ENCODE peak calls at places on chromosomes 2 and 18, in four cellular contexts. S is GM06990, L is AG09309, D is GM23248. W is an unnamed sample.

GRCh38 chr2:127208313-127208712 is 11.8 kb downstream of the CYP27C1 start:
- DNase-seq in S (no peak), L (no peak), D (peak), W (no peak)

GRCh38 chr18:61551586-61551985 is 218.4 kb downstream of the CDH20 start:
- DNase-seq in S (no peak), L (peak), D (peak), W (peak)

GRCh38 chr2:197405582-197405981 is 29.2 kb downstream of the SF3B1 start:
- DNase-seq in S (no peak), L (no peak), D (no peak), W (no peak)

GRCh38 chr2:11697103-11697871 is 27.3 kb upstream of the NTSR2 start:
- DNase-seq in S (no peak), L (no peak), D (peak), W (no peak)

GRCh38 chr2:233912799-233913423 is 4.3 kb upstream of the TRPM8 start:
- DNase-seq in S (no peak), L (no peak), D (peak), W (peak)

GRCh38 chr2:233244818-233245217 is 6.7 kb upstream of the ATG16L1 start:
- DNase-seq in S (no peak), L (no peak), D (peak), W (no peak)

GRCh38 chr2:70957838-70958237 is 20.6 kb upstream of the ANKRD53 start:
- DNase-seq in S (no peak), L (no peak), D (no peak), W (no peak)

GRCh38 chr18:12305930-12306629 is 2.0 kb upstream of the TUBB6 start:
- DNase-seq in S (no peak), L (no peak), D (no peak), W (no peak)

GRCh38 chr18:74625157-74625556 is 27.5 kb downstream of the ZNF407 start:
- DNase-seq in S (no peak), L (no peak), D (peak), W (no peak)

GRCh38 chr2:100194951-100195350 is 52.6 kb upstream of the AFF3 start:
- DNase-seq in S (no peak), L (no peak), D (no peak), W (no peak)

GRCh38 chr2:16031055-16031847 is 90.9 kb downstream of the MYCN start:
- DNase-seq in S (no peak), L (no peak), D (no peak), W (no peak)

GRCh38 chr2:189848276-189848675 is 64.0 kb downstream of the PMS1 start:
- DNase-seq in S (no peak), L (no peak), D (peak), W (no peak)

GRCh38 chr2:209368924-209369323 is 54.9 kb upstream of the MAP2 start:
- DNase-seq in S (no peak), L (peak), D (peak), W (no peak)

GRCh38 chr18:68549257-68549871 is 165.5 kb downstream of the TMX3 start:
- DNase-seq in S (no peak), L (peak), D (peak), W (no peak)

GRCh38 chr2:108925735-108926134 is 63.3 kb downstream of the EDAR start:
- DNase-seq in S (no peak), L (no peak), D (no peak), W (no peak)

GRCh38 chr2:86648696-86649095 is 25.0 kb upstream of the RNF103 start:
- DNase-seq in S (no peak), L (no peak), D (no peak), W (no peak)

GRCh38 chr2:16121986-16122390 is 181.6 kb downstream of the MYCN start:
- DNase-seq in S (no peak), L (no peak), D (no peak), W (no peak)

GRCh38 chr2:112194480-112194879 is 56.3 kb downstream of the FBLN7 start:
- DNase-seq in S (no peak), L (no peak), D (no peak), W (no peak)

GRCh38 chr18:67260841-67261240 is 255.7 kb downstream of the DSEL start:
- DNase-seq in S (no peak), L (no peak), D (peak), W (no peak)

DNA sequence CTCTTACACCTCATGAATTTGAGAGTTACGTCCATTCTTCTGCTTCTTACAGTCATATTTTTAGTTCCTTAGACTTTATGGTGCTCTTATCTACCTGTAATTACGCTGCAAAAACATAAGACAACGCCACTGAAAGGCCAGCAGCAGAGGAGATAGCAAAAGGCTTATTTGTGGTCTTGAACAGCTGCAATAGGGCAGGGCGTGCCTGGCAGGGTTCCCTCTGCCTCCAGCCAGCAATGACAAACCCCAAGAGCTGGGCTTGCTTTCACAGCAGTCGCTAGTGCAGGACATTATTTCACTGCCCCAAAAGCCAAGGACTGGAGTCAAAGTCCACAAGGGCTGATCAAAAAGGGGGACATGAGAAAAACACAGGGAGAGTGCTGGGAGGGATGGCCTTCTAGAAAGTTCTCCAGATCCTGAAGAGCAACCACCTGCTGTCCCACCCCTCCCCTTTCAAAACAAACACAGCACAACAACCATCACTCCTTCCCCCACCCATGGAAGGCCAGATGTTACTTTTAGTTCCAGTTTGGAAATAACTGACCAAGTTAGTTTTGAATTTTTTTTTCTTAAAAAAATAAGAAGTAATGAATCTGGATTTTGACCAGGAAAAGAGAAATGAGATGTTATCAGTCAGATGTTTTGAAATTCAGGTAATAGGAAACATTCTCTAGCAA is 127.8 kb downstream of the RBMS1 start:
- DNase-seq in S (no peak), L (no peak), D (peak), W (no peak)
- H3K4me3 ChIP-seq in S (no peak), L (no peak), D (peak), W (no peak)

GRCh38 chr2:44170337-44170736 is 1.7 kb downstream of the PPM1B start:
- DNase-seq in S (no peak), L (peak), D (peak), W (no peak)

GRCh38 chr2:44168684-44169154 is at the start of gene PPM1B:
- DNase-seq in S (peak), L (no peak), D (no peak), W (no peak)

GRCh38 chr2:44171018-44171417 is 2.3 kb downstream of the PPM1B start:
- DNase-seq in S (no peak), L (peak), D (peak), W (no peak)

GRCh38 chr2:44169155-44169898 is 652 bp downstream of the PPM1B start:
- DNase-seq in S (peak), L (no peak), D (peak), W (peak)

GRCh38 chr2:44172576-44172975 is 3.9 kb downstream of the PPM1B start:
- DNase-seq in S (no peak), L (no peak), D (no peak), W (no peak)
- H3K4me3 ChIP-seq in S (no peak), L (no peak), D (no peak), W (no peak)

DNA sequence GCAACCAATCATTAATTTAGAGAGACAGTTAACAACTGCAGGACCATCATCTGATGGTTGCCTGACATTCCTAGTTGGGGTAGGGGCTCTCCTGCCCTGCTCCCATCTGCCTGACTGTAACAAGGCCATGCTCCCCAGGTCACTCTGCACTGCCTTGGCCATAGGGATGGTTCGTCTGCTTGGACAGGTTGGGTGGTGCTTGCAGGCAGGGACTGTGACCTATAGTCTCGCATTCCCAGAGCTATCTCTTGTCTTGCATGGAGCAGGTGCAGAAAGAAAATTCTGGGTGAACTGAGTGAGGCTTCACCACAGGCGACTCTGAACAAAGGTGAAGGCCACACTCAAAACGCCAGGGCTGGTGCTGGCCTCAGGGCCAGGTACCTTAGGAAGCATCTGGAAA is 64.7 kb downstream of the EMILIN2 start:
- DNase-seq in S (no peak), L (no peak), D (no peak), W (no peak)
- H3K4me3 ChIP-seq in S (no peak), L (no peak), D (no peak), W (no peak)

DNA sequence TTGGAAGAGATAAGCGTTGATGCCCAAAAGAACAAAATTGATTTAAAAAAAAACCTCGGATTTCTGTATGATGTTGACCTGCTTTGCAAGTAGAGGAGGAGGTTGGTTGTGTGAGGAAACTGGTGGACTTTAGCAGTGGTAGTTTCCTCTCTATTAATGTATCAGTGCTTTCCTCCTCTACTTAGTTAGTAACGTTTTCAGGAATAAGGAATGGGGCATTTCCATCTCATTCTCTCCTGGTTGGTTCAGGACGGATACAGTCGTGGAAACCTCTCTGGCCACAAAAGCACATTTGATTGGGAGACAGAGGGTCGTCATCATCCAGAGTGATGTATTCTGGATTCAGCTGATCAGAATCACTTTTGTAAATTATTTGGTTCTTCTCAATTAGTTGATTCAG is 1.5 kb downstream of the FHOD3 start:
- DNase-seq in S (no peak), L (no peak), D (no peak), W (no peak)
- H3K4me3 ChIP-seq in S (peak), L (no peak), D (peak), W (peak)

GRCh38 chr18:55422456-55423185 is 165.4 kb downstream of the TCF4 start:
- DNase-seq in S (no peak), L (no peak), D (peak), W (peak)
- H3K4me3 ChIP-seq in S (no peak), L (peak), D (peak), W (peak)

GRCh38 chr18:79986726-79987125 is 1.6 kb downstream of the TXNL4A start:
- DNase-seq in S (no peak), L (no peak), D (peak), W (no peak)
- H3K4me3 ChIP-seq in S (peak), L (peak), D (peak), W (peak)

DNA sequence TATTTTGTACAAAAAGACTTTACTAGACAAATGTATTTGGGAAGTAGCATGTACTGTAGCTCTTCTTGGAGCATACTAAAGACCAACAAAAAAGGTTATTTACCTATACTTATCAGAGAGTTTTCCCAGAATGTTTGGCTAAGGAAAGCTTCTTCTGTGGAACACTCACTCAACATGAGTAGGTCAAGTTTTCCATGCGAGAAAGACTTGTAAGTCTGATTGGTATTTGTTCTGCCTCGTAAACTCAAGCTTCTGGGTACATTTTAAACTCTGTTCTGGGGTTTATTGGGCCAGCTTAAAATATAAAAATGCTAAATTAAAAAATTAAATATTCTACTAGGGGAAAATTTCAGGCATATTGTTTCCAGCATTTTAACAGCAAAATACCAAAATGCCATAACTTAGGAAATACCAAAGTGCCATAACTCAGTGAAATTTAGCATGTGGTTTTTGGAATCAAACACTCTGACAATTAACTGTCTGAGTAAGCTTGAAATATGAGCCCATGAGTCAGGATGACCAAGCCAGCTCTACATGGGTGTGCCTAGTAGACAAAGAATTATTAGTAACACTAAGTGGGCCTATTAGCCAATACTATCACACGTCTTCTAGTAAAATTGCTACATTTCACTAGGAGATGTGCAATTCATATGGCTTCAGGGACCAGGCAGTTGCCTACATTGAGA is 47.3 kb upstream of the SERPINE2 start:
- DNase-seq in S (no peak), L (peak), D (peak), W (no peak)
- H3K4me3 ChIP-seq in S (no peak), L (no peak), D (peak), W (no peak)

DNA sequence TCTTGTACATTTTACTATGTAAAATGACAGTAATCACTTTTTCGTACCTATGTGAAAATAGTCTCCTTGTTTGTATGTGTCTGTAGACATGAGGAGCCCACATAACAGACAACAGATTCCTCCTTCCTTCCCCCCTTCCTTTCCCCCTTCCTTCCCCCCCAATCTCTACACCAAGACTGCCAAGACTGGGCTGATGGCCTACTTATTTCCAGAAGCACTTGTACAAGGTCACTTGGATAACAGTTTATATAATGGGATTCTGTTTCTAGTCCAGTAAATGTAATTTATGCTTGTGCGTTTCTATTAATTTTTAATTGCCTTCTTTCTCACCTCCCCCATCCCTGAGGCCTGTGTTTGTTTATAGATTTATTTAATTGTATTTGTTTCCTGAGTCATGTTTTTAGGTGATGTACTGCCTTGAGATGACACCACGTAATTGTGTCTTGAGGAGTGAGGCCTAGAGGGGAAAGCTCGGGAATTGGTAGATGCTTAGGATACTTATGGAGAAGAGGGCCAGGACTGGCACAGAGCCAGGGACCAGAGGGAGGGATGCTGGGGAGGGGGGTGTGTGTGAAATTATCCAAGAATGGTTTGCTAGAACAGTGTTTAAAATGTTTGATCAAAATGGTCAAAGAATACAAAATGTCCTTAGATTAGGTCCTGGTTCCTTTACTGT is 12.3 kb downstream of the B3GNT2 start:
- DNase-seq in S (no peak), L (no peak), D (no peak), W (no peak)
- H3K4me3 ChIP-seq in S (no peak), L (no peak), D (no peak), W (no peak)